ENCODE peak calls at places on chromosomes 4 and X, in seven cellular contexts. Q, C, U, R, A, Y and O are unnamed samples.
A peak's percentile ranks its signal among the peaks of the same experiment; 100 is the strongest.

GRCh38 chr4:114780205-114780604 is 181.6 kb downstream of the UGT8 start:
- DNase-seq in Y (peak; percentile 2), U (no peak), R (peak; percentile 45), A (peak; percentile 49), Q (peak; percentile 22), C (no peak), O (no peak)

GRCh38 chr4:123449780-123450179 is 53.2 kb downstream of the SPRY1 start:
- DNase-seq in Y (peak; percentile 54), A (no peak), C (no peak), Q (peak; percentile 32), U (no peak), R (peak; percentile 42), O (peak; percentile 30)

GRCh38 chrX:69149466-69150293 is 15.6 kb downstream of the PJA1 start:
- DNase-seq in C (no peak), Q (no peak), Y (no peak), U (no peak), A (no peak), R (no peak), O (no peak)

GRCh38 chr4:16018841-16019240 is 55.9 kb upstream of the FGFBP2 start:
- DNase-seq in U (no peak), A (no peak), R (no peak), Q (no peak), Y (no peak), C (no peak), O (no peak)

GRCh38 chrX:20355187-20355586 is 88.5 kb upstream of the RPS6KA3 start:
- DNase-seq in A (no peak), Q (no peak), R (no peak), U (no peak), Y (no peak), C (no peak), O (no peak)

GRCh38 chr4:106301393-106302084 is 14.5 kb downstream of the TBCK start:
- DNase-seq in C (no peak), R (no peak), A (no peak), Y (no peak), Q (no peak), U (no peak), O (no peak)

GRCh38 chrX:154738013-154738738 is 12.7 kb downstream of the GAB3 start:
- DNase-seq in U (no peak), R (no peak), Q (peak; percentile 74), C (no peak), A (no peak), Y (peak; percentile 68), O (peak; percentile 52)

GRCh38 chr4:140027135-140027534 is 126.8 kb downstream of the MAML3 start:
- DNase-seq in C (no peak), U (no peak), Q (no peak), A (no peak), R (no peak), Y (no peak), O (no peak)

GRCh38 chr4:55173580-55173979 is 48.2 kb upstream of the KDR start:
- DNase-seq in Q (peak; percentile 62), C (no peak), A (no peak), Y (peak; percentile 58), U (no peak), R (no peak), O (peak; percentile 60)

GRCh38 chr4:79598214-79598613 is 190.2 kb upstream of the GK2 start:
- DNase-seq in Q (no peak), Y (no peak), A (no peak), R (no peak), C (no peak), U (no peak), O (no peak)

GRCh38 chr4:82948647-82949204 is 48.2 kb downstream of the THAP9 start:
- DNase-seq in R (peak; percentile 34), A (no peak), U (no peak), C (no peak), Q (peak; percentile 5), Y (peak; percentile 55), O (no peak)

GRCh38 chr4:57100979-57101629 is 9.1 kb downstream of the IGFBP7 start:
- DNase-seq in C (no peak), Q (no peak), R (no peak), A (no peak), Y (peak; percentile 44), U (no peak), O (no peak)

GRCh38 chrX:20144491-20144890 is 2.9 kb upstream of the EIF1AX start:
- DNase-seq in U (no peak), R (no peak), Y (peak; percentile 65), Q (peak; percentile 78), C (no peak), A (no peak), O (peak; percentile 73)

GRCh38 chr4:148239406-148239805 is 202.8 kb downstream of the NR3C2 start:
- DNase-seq in C (no peak), U (no peak), Q (no peak), R (peak; percentile 46), A (no peak), Y (no peak), O (no peak)

GRCh38 chr4:11782859-11783258 is 354.2 kb upstream of the HS3ST1 start:
- DNase-seq in A (no peak), Y (no peak), Q (no peak), U (no peak), C (no peak), R (no peak), O (no peak)

GRCh38 chr4:25310066-25310824 is 2.3 kb upstream of the ZCCHC4 start:
- DNase-seq in C (no peak), Q (no peak), U (no peak), R (peak; percentile 50), Y (no peak), A (no peak), O (no peak)

GRCh38 chr4:80239480-80239879 is 27.0 kb upstream of the FGF5 start:
- DNase-seq in C (no peak), Q (no peak), U (no peak), Y (peak; percentile 75), A (no peak), R (no peak), O (no peak)

GRCh38 chr4:123844374-123844773 is 447.8 kb downstream of the SPRY1 start:
- DNase-seq in R (no peak), Q (no peak), U (no peak), A (no peak), Y (no peak), C (no peak), O (no peak)

GRCh38 chr4:2354127-2354526 is 64.3 kb downstream of the ZFYVE28 start:
- DNase-seq in Q (no peak), R (peak; percentile 64), C (no peak), A (peak; percentile 51), U (no peak), Y (no peak), O (no peak)

GRCh38 chrX:7076245-7076661 is 71.3 kb upstream of the STS start:
- DNase-seq in A (no peak), Y (no peak), R (no peak), Q (no peak), C (no peak), U (no peak), O (no peak)

GRCh38 chrX:16459008-16459407 is 190.9 kb upstream of the S100G start:
- DNase-seq in R (no peak), C (no peak), A (no peak), Y (no peak), U (no peak), Q (no peak), O (no peak)